ENCODE peak calls at places on chromosomes 1 and 21, in seven cellular contexts. One of them, this sample, is unnamed.

GRCh38 chr1:200774735-200775449 is 36.2 kb downstream of the CAMSAP2 start:
- DNase-seq in nephron progenitor cell: no peak
- DNase-seq in fibroblast of pulmonary artery: peak; percentile 35
- DNase-seq in endothelial cell: no peak
- DNase-seq in PC-3: no peak
- DNase-seq in progenitor cell of endocrine pancreas: no peak
- DNase-seq in K562: no peak
- DNase-seq in this sample: no peak

GRCh38 chr1:18907021-18907913 is 4.9 kb upstream of the ALDH4A1 start:
- DNase-seq in progenitor cell of endocrine pancreas: peak; percentile 34
- DNase-seq in nephron progenitor cell: peak; percentile 54
- DNase-seq in fibroblast of pulmonary artery: peak; percentile 80
- DNase-seq in PC-3: peak; percentile 76
- DNase-seq in K562: peak; percentile 68
- DNase-seq in endothelial cell: peak; percentile 60
- DNase-seq in this sample: no peak

GRCh38 chr1:193009501-193009900 is 49.7 kb downstream of the UCHL5 start:
- DNase-seq in K562: no peak
- DNase-seq in nephron progenitor cell: no peak
- DNase-seq in progenitor cell of endocrine pancreas: no peak
- DNase-seq in fibroblast of pulmonary artery: no peak
- DNase-seq in PC-3: no peak
- DNase-seq in endothelial cell: no peak
- DNase-seq in this sample: no peak

GRCh38 chr1:14924455-14925325 is 228.9 kb upstream of the TMEM51 start:
- DNase-seq in endothelial cell: peak; percentile 53
- DNase-seq in fibroblast of pulmonary artery: peak; percentile 23
- DNase-seq in progenitor cell of endocrine pancreas: no peak
- DNase-seq in nephron progenitor cell: peak; percentile 59
- DNase-seq in K562: peak; percentile 88
- DNase-seq in PC-3: peak; percentile 36
- DNase-seq in this sample: peak; percentile 88

GRCh38 chr1:65386452-65386851 is 34.0 kb upstream of the LEPR start:
- DNase-seq in PC-3: no peak
- DNase-seq in K562: no peak
- DNase-seq in progenitor cell of endocrine pancreas: no peak
- DNase-seq in endothelial cell: no peak
- DNase-seq in nephron progenitor cell: no peak
- DNase-seq in fibroblast of pulmonary artery: no peak
- DNase-seq in this sample: no peak

GRCh38 chr1:225987491-225988316 is 11.4 kb downstream of the SDE2 start:
- DNase-seq in progenitor cell of endocrine pancreas: no peak
- DNase-seq in K562: no peak
- DNase-seq in fibroblast of pulmonary artery: peak; percentile 74
- DNase-seq in nephron progenitor cell: no peak
- DNase-seq in endothelial cell: no peak
- DNase-seq in PC-3: peak; percentile 76
- DNase-seq in this sample: no peak

GRCh38 chr1:16260814-16261213 is 23.8 kb upstream of the CPLANE2 start:
- DNase-seq in nephron progenitor cell: no peak
- DNase-seq in PC-3: peak; percentile 17
- DNase-seq in fibroblast of pulmonary artery: peak; percentile 30
- DNase-seq in progenitor cell of endocrine pancreas: no peak
- DNase-seq in endothelial cell: no peak
- DNase-seq in K562: no peak
- DNase-seq in this sample: no peak

GRCh38 chr1:87578464-87578863 is 249.8 kb downstream of the LMO4 start:
- DNase-seq in nephron progenitor cell: no peak
- DNase-seq in endothelial cell: no peak
- DNase-seq in fibroblast of pulmonary artery: no peak
- DNase-seq in progenitor cell of endocrine pancreas: no peak
- DNase-seq in K562: no peak
- DNase-seq in PC-3: no peak
- DNase-seq in this sample: no peak

GRCh38 chr1:54728027-54728426 is 12.4 kb downstream of the TTC4 start:
- DNase-seq in progenitor cell of endocrine pancreas: no peak
- DNase-seq in endothelial cell: no peak
- DNase-seq in PC-3: no peak
- DNase-seq in K562: no peak
- DNase-seq in fibroblast of pulmonary artery: no peak
- DNase-seq in nephron progenitor cell: no peak
- DNase-seq in this sample: peak; percentile 13

GRCh38 chr1:214215583-214215982 is 65.4 kb upstream of the SMYD2 start:
- DNase-seq in fibroblast of pulmonary artery: peak; percentile 8
- DNase-seq in K562: no peak
- DNase-seq in progenitor cell of endocrine pancreas: no peak
- DNase-seq in nephron progenitor cell: no peak
- DNase-seq in endothelial cell: no peak
- DNase-seq in PC-3: no peak
- DNase-seq in this sample: no peak

GRCh38 chr1:219500327-219500897 is 112.5 kb downstream of the ZC3H11B start:
- DNase-seq in PC-3: no peak
- DNase-seq in K562: no peak
- DNase-seq in progenitor cell of endocrine pancreas: no peak
- DNase-seq in fibroblast of pulmonary artery: no peak
- DNase-seq in nephron progenitor cell: no peak
- DNase-seq in endothelial cell: no peak
- DNase-seq in this sample: no peak

GRCh38 chr1:155126494-155127104 is 1.1 kb upstream of the EFNA1 start:
- DNase-seq in nephron progenitor cell: peak; percentile 61
- DNase-seq in fibroblast of pulmonary artery: no peak
- DNase-seq in PC-3: no peak
- DNase-seq in endothelial cell: peak; percentile 47
- DNase-seq in progenitor cell of endocrine pancreas: peak; percentile 39
- DNase-seq in K562: peak; percentile 65
- DNase-seq in this sample: no peak

GRCh38 chr1:150876111-150876434 is 326 bp downstream of the ARNT start:
- DNase-seq in fibroblast of pulmonary artery: peak; percentile 78
- DNase-seq in K562: no peak
- DNase-seq in nephron progenitor cell: no peak
- DNase-seq in progenitor cell of endocrine pancreas: no peak
- DNase-seq in PC-3: peak; percentile 52
- DNase-seq in endothelial cell: no peak
- DNase-seq in this sample: no peak

GRCh38 chr1:244801246-244801645 is 34.2 kb upstream of the COX20 start:
- DNase-seq in progenitor cell of endocrine pancreas: no peak
- DNase-seq in endothelial cell: peak; percentile 15
- DNase-seq in PC-3: peak; percentile 83
- DNase-seq in nephron progenitor cell: no peak
- DNase-seq in fibroblast of pulmonary artery: peak; percentile 52
- DNase-seq in K562: peak; percentile 62
- DNase-seq in this sample: no peak

GRCh38 chr1:43687301-43688108 is 19.8 kb upstream of the ST3GAL3 start:
- DNase-seq in nephron progenitor cell: no peak
- DNase-seq in progenitor cell of endocrine pancreas: no peak
- DNase-seq in fibroblast of pulmonary artery: peak; percentile 56
- DNase-seq in K562: no peak
- DNase-seq in endothelial cell: no peak
- DNase-seq in PC-3: no peak
- DNase-seq in this sample: no peak

GRCh38 chr1:216902669-216903388 is 179.6 kb upstream of the ESRRG start:
- DNase-seq in nephron progenitor cell: no peak
- DNase-seq in PC-3: peak; percentile 84
- DNase-seq in fibroblast of pulmonary artery: peak; percentile 13
- DNase-seq in K562: no peak
- DNase-seq in endothelial cell: no peak
- DNase-seq in progenitor cell of endocrine pancreas: no peak
- DNase-seq in this sample: no peak

DNA sequence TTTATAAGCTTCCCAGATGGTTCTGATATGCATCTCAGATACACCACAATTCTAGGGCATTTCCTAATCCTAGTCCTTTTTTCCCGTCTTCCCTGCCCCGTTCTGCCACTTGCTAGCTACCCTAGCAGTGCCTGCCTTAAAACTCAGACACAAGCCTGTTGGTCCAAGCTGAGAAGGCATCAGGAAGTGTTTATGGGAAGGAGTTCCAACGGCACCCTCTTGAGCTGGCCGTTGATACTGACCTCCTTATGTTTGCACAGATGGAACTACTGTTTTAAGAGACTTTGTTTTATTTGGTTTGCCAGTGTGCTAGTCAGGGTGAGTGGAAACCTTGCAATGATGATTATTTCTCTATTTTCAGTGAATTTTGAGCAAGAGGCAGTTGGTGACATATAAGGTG is 67.2 kb downstream of the UCK2 start:
- DNase-seq in K562: no peak
- DNase-seq in endothelial cell: no peak
- DNase-seq in nephron progenitor cell: no peak
- DNase-seq in PC-3: peak; percentile 16
- DNase-seq in fibroblast of pulmonary artery: no peak
- DNase-seq in progenitor cell of endocrine pancreas: no peak
- DNase-seq in this sample: no peak
- TF ChIP-seq CTCF in K562: peak; percentile 5
- TF ChIP-seq CTCF in endothelial cell: no peak
- TF ChIP-seq CTCF in nephron progenitor cell: no peak
- TF ChIP-seq CTCF in PC-3: no peak
- TF ChIP-seq CTCF in fibroblast of pulmonary artery: no peak
- TF ChIP-seq CTCF in progenitor cell of endocrine pancreas: no peak
- TF ChIP-seq CTCF in this sample: peak; percentile 39

DNA sequence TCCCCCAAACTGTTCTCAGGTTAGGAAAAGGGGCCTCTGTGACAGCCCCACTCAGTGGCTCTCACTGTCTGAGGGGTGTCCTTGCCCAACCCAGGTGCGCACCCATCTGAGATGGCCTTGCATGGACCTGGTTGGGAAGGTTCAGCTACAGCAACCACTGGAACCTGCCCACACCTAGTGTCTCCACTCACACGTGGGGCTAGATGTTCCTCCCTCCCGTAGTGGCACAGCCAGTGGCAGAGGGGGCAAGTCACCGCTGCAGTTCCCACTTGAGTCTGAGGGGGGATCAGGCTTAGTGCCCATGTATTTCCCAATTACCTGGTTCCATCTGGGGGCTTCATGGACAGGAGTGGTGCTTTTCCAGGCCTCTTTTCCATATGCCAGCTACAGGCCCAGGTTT is 47.3 kb upstream of the SAMD11 start:
- DNase-seq in fibroblast of pulmonary artery: no peak
- DNase-seq in PC-3: no peak
- DNase-seq in nephron progenitor cell: no peak
- DNase-seq in progenitor cell of endocrine pancreas: no peak
- DNase-seq in endothelial cell: no peak
- DNase-seq in K562: no peak
- DNase-seq in this sample: no peak
- TF ChIP-seq CTCF in fibroblast of pulmonary artery: no peak
- TF ChIP-seq CTCF in PC-3: no peak
- TF ChIP-seq CTCF in nephron progenitor cell: no peak
- TF ChIP-seq CTCF in progenitor cell of endocrine pancreas: no peak
- TF ChIP-seq CTCF in endothelial cell: no peak
- TF ChIP-seq CTCF in K562: no peak
- TF ChIP-seq CTCF in this sample: no peak

GRCh38 chr1:8602471-8603219 is 214.8 kb downstream of the RERE start:
- DNase-seq in PC-3: no peak
- DNase-seq in nephron progenitor cell: no peak
- DNase-seq in progenitor cell of endocrine pancreas: no peak
- DNase-seq in fibroblast of pulmonary artery: no peak
- DNase-seq in endothelial cell: no peak
- DNase-seq in K562: no peak
- DNase-seq in this sample: no peak
- TF ChIP-seq CTCF in PC-3: no peak
- TF ChIP-seq CTCF in nephron progenitor cell: no peak
- TF ChIP-seq CTCF in progenitor cell of endocrine pancreas: no peak
- TF ChIP-seq CTCF in fibroblast of pulmonary artery: no peak
- TF ChIP-seq CTCF in endothelial cell: no peak
- TF ChIP-seq CTCF in K562: no peak
- TF ChIP-seq CTCF in this sample: no peak

DNA sequence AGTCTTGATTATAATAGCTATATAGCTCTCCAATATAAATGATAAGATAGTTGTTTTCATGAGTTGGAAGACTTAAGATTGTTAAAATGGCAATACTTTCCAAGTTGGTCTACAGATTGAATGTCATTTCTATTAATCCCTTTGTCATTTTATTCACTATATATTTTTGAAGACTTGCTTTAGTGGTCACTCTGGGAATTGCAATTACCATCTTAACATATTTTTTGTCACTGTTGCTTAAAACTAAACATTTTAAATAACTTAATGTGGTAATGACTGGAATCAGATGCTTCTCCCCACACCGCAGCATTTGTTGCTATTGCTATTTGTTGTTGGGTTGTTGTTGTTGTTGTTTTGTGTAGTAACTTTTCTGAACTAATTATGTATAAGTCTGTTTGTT is 1592.9 kb downstream of the MRPL39 start:
- DNase-seq in progenitor cell of endocrine pancreas: no peak
- DNase-seq in PC-3: no peak
- DNase-seq in nephron progenitor cell: no peak
- DNase-seq in endothelial cell: no peak
- DNase-seq in fibroblast of pulmonary artery: no peak
- DNase-seq in K562: no peak
- DNase-seq in this sample: no peak
- TF ChIP-seq CTCF in progenitor cell of endocrine pancreas: peak; percentile 29
- TF ChIP-seq CTCF in PC-3: peak; percentile 47
- TF ChIP-seq CTCF in nephron progenitor cell: peak; percentile 18
- TF ChIP-seq CTCF in endothelial cell: peak; percentile 68
- TF ChIP-seq CTCF in fibroblast of pulmonary artery: peak; percentile 7
- TF ChIP-seq CTCF in K562: no peak
- TF ChIP-seq CTCF in this sample: no peak

This sample was measured in osteocyte.